ENCODE peak calls at places on chromosomes 6 and 20, in seven cellular contexts. G is breast epithelium, X is ascending aorta, D is glutamatergic neuron, K is HFFc6, C is cardiac muscle cell, J is cardiac fibroblast. M is an unnamed sample.

GRCh38 chr6:31945507-31946369 is at the start of gene CFB:
- DNase-seq in G (peak), X (peak), D (no peak), K (peak), C (no peak), J (peak), M (no peak)

GRCh38 chr20:43537921-43538854 is 20.6 kb upstream of the SGK2 start:
- DNase-seq in G (no peak), X (peak), D (peak), K (peak), C (peak), J (peak), M (peak)

GRCh38 chr6:90820436-90820835 is 233.6 kb upstream of the MAP3K7 start:
- DNase-seq in G (no peak), X (no peak), D (no peak), K (no peak), C (no peak), J (no peak), M (no peak)

GRCh38 chr20:44495802-44496481 is 20.3 kb downstream of the TTPAL start:
- DNase-seq in G (no peak), X (no peak), D (no peak), K (peak), C (no peak), J (peak), M (no peak)

GRCh38 chr20:35297153-35297552 is 4.9 kb upstream of the FAM83C start:
- DNase-seq in G (no peak), X (peak), D (no peak), K (no peak), C (no peak), J (peak), M (no peak)

GRCh38 chr6:118712955-118713354 is 61.6 kb upstream of the CEP85L start:
- DNase-seq in G (no peak), X (no peak), D (no peak), K (peak), C (no peak), J (peak), M (no peak)

GRCh38 chr6:113855500-113856010 is 1.6 kb upstream of the MARCKS start:
- DNase-seq in G (no peak), X (peak), D (peak), K (peak), C (peak), J (peak), M (peak)

GRCh38 chr20:23152902-23153301 is 66.8 kb upstream of the CD93 start:
- DNase-seq in G (no peak), X (peak), D (no peak), K (no peak), C (no peak), J (no peak), M (no peak)

GRCh38 chr20:48295966-48296421 is 510.7 kb upstream of the SULF2 start:
- DNase-seq in G (no peak), X (no peak), D (no peak), K (peak), C (peak), J (peak), M (no peak)

GRCh38 chr6:68229566-68229965 is 405.5 kb upstream of the ADGRB3 start:
- DNase-seq in G (no peak), X (no peak), D (no peak), K (no peak), C (no peak), J (no peak), M (no peak)

GRCh38 chr6:68225729-68226128 is 409.4 kb upstream of the ADGRB3 start:
- DNase-seq in G (no peak), X (no peak), D (no peak), K (no peak), C (no peak), J (no peak), M (no peak)

GRCh38 chr6:68226460-68226859 is 408.6 kb upstream of the ADGRB3 start:
- DNase-seq in G (no peak), X (no peak), D (peak), K (no peak), C (peak), J (peak), M (peak)
- TF ChIP-seq CTCF in G (no peak), X (peak), D (peak), K (peak), C (peak), J (peak), M (peak)

GRCh38 chr20:46128310-46129151 is 10.4 kb downstream of the CD40 start:
- DNase-seq in G (no peak), X (no peak), D (peak), K (no peak), C (peak), J (peak), M (peak)
- TF ChIP-seq CTCF in G (no peak), X (peak), D (peak), K (peak), C (peak), J (peak), M (peak)

DNA sequence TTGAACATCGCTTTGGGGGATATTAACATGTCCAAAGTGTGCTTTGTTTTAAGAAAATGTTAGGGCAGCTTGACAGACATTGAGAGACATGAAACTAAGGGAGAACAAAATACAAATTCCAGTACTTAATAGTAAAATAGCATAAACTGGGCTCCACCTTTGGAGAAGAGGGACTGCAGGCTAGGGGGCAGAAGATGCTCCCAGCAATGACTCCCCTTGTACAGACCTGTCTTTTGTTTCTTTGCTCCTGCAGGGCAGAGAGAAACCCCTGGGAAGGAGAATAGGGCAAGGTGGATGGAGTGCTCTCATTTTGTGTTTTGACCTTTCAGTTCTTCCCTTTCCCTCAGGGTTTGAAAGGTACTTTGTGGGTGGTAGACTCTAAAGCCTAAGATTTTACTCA is 115.6 kb upstream of the PLCB4 start:
- DNase-seq in G (no peak), X (no peak), D (no peak), K (no peak), C (no peak), J (no peak), M (no peak)
- TF ChIP-seq CTCF in G (no peak), X (no peak), D (no peak), K (no peak), C (no peak), J (peak), M (no peak)

GRCh38 chr6:30555428-30556005 is 772 bp downstream of the GNL1 start:
- DNase-seq in G (no peak), X (peak), D (peak), K (peak), C (peak), J (peak), M (peak)
- TF ChIP-seq CTCF in G (no peak), X (no peak), D (no peak), K (peak), C (no peak), J (no peak), M (no peak)

DNA sequence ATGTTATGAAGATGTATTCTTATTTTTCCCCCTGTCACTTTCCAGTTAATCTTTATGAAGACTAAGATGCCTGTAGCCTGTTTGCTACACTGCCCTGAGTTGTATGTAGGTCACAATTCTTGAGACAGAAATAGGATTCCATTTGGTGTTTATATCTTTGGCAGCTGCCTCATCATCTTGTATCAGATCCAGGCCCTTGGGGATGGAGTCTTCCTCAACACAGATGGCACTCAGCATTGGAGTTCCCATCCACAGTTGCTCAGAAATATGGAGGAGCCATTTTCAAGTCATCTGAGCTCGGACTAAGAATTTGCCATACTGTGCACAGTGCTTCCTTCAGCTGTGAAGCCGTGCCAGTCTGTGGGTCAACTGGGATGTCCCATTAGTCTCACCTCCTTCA is 156.5 kb downstream of the ZDHHC14 start:
- DNase-seq in G (no peak), X (no peak), D (no peak), K (no peak), C (no peak), J (no peak), M (no peak)
- TF ChIP-seq CTCF in G (no peak), X (no peak), D (no peak), K (no peak), C (no peak), J (no peak), M (no peak)

DNA sequence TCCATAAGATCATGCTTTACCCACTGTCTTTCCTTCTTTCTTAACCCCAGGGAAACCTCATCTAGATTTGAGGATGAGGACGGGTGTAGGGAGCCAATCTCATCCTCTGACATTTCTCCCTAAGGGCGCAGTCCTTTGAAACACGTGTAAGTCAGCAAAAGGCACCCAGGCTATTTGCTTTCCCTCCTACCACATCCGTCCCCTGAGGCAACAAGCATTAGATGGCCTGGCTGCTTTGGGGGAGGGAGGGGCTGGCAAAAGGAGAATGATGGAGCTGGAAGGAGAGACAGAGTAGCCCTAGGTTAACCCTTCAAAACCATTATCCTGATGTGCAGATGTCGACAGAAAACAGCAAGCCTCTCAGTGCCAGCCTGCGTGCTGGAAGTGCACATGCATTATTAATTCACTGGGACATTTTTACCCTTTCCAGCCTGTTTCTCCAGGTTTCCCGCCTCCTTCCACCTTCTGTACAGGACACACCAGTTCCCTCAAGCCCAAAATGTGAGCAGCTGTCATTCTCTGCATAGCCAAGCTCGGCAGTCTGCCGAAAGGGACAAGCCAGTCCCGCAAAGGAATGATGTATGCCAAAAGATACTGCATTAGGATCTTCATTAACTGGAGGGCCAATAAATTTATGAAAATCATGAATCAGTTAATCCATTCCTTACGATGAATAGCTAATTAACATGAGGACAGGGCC is 547.2 kb downstream of the CD83 start:
- DNase-seq in G (no peak), X (no peak), D (peak), K (peak), C (no peak), J (no peak), M (no peak)
- TF ChIP-seq CTCF in G (no peak), X (no peak), D (no peak), K (no peak), C (no peak), J (no peak), M (no peak)

DNA sequence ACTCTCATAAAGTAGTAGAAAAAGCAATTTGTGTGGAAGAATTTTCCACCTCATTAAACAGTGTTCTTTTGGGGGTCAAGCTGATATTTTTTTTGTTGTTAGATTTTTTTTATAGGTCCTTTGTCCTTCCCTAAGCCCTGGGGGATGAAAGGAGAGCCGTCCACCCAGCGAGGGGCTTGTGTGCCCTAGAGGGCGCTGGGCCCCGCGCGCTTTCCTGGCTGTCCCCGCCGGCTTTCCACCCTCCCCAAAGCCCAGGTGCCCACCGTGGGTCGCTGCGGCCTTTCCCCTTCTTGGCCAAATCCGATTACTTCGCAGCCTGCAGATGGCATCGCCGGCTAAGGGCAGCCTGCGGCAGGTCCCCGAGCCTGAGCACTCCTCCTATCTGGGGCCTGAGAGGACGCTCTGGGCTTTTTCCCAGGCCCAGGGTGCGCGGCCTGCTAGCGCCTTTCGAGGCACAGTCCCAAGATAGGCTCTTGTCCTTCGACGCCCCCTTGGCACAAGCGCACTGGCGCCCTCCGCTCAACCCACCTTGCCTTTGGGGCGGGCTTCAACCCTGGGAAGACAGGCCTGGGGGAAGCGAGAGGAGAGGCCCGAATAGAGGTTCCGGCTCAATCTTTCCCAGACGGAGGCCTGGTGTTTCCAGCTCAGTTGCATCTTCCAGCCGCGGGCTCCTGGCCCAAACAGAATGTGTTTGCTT is 33.6 kb downstream of the TFAP2A start:
- DNase-seq in G (no peak), X (no peak), D (peak), K (no peak), C (peak), J (no peak), M (no peak)
- TF ChIP-seq CTCF in G (no peak), X (no peak), D (no peak), K (peak), C (no peak), J (no peak), M (no peak)

GRCh38 chr6:71194730-71195129 is 93.9 kb upstream of the OGFRL1 start:
- DNase-seq in G (no peak), X (no peak), D (no peak), K (peak), C (no peak), J (peak), M (no peak)

GRCh38 chr6:71187136-71187535 is 101.5 kb upstream of the OGFRL1 start:
- DNase-seq in G (no peak), X (no peak), D (no peak), K (no peak), C (no peak), J (no peak), M (no peak)

DNA sequence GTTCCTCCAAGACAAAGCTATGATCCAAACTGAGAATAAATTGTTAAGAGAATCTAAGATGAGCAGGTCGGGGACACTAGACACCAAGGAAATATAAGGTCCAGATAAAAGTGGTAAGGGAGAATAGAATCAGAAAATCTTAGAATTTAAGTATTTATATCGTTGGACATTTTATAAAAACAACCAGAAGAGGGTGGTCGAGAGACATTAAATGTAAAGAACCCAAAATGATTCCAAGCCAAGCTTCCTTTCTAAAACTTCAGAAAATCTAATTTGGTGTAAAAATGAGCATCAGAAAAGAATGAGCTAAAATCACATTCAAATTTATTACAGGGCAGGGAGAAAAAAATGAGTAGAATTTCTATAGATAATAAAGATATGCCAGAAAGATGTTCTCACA is 97.8 kb upstream of the OGFRL1 start:
- DNase-seq in G (no peak), X (no peak), D (no peak), K (peak), C (peak), J (peak), M (no peak)
- TF ChIP-seq CTCF in G (no peak), X (peak), D (peak), K (peak), C (peak), J (peak), M (peak)

DNA sequence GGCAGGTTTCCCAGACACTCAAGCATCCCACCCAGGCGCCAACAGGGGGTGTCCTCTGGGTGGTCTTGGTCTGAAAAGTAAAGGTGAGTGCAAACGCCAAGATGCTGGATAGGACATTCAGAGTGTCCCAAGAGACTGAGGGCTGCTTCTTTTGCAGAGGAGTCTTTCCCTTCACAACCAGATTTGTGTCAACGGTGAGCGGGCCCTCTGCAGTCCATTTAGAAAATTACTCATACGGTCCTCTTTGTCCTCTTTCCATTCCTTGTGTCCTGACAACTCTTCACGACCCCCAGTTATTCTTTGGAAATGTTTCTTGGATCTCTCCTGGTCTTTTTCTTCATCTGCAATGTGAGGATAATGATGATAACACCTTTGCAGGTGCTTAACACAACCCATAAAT is 257.8 kb downstream of the CDC5L start:
- DNase-seq in G (no peak), X (no peak), D (no peak), K (no peak), C (no peak), J (peak), M (no peak)
- TF ChIP-seq CTCF in G (no peak), X (no peak), D (no peak), K (peak), C (no peak), J (no peak), M (no peak)

GRCh38 chr6:46419576-46420002 is 71.7 kb downstream of the RCAN2 start:
- DNase-seq in G (peak), X (peak), D (peak), K (peak), C (peak), J (peak), M (peak)
- TF ChIP-seq CTCF in G (no peak), X (peak), D (peak), K (peak), C (peak), J (peak), M (peak)

M was measured in endothelial cell.